ENCODE peak calls at places on chromosome 12, in ten cellular contexts. One of them, this sample, is unnamed.

GRCh38 chr12:94509317-94509716 is 49.6 kb upstream of the CEP83 start:
- DNase-seq in mammary epithelial cell: no peak
- DNase-seq in lung: no peak
- DNase-seq in AG04450: no peak
- DNase-seq in Panc1: no peak
- DNase-seq in brain microvascular endothelial cell: no peak
- DNase-seq in mucosa of descending colon: no peak
- DNase-seq in foreskin keratinocyte: no peak
- DNase-seq in endodermal cell: no peak
- DNase-seq in RWPE1: no peak
- DNase-seq in this sample: no peak

GRCh38 chr12:913919-914718 is 35.4 kb downstream of the RAD52 start:
- DNase-seq in mammary epithelial cell: peak; percentile 76
- DNase-seq in lung: no peak
- DNase-seq in AG04450: peak; percentile 32
- DNase-seq in Panc1: no peak
- DNase-seq in brain microvascular endothelial cell: peak; percentile 62
- DNase-seq in mucosa of descending colon: no peak
- DNase-seq in foreskin keratinocyte: peak; percentile 97
- DNase-seq in endodermal cell: no peak
- DNase-seq in RWPE1: peak; percentile 85
- DNase-seq in this sample: no peak

GRCh38 chr12:44763021-44763420 is 113.1 kb downstream of the NELL2 start:
- DNase-seq in mammary epithelial cell: no peak
- DNase-seq in lung: no peak
- DNase-seq in AG04450: no peak
- DNase-seq in Panc1: no peak
- DNase-seq in brain microvascular endothelial cell: no peak
- DNase-seq in mucosa of descending colon: no peak
- DNase-seq in foreskin keratinocyte: no peak
- DNase-seq in endodermal cell: no peak
- DNase-seq in RWPE1: no peak
- DNase-seq in this sample: no peak

GRCh38 chr12:57049890-57050289 is at the start of gene MYO1A:
- DNase-seq in mammary epithelial cell: no peak
- DNase-seq in lung: no peak
- DNase-seq in AG04450: no peak
- DNase-seq in Panc1: no peak
- DNase-seq in brain microvascular endothelial cell: no peak
- DNase-seq in mucosa of descending colon: peak; percentile 79
- DNase-seq in foreskin keratinocyte: no peak
- DNase-seq in endodermal cell: peak; percentile 77
- DNase-seq in RWPE1: peak; percentile 13
- DNase-seq in this sample: peak; percentile 19

GRCh38 chr12:67853204-67853603 is 136.0 kb upstream of the IFNG-AS1 start:
- DNase-seq in mammary epithelial cell: no peak
- DNase-seq in lung: no peak
- DNase-seq in AG04450: no peak
- DNase-seq in Panc1: no peak
- DNase-seq in brain microvascular endothelial cell: no peak
- DNase-seq in mucosa of descending colon: no peak
- DNase-seq in foreskin keratinocyte: no peak
- DNase-seq in endodermal cell: no peak
- DNase-seq in RWPE1: no peak
- DNase-seq in this sample: no peak

GRCh38 chr12:48157889-48158370 is 615 bp upstream of the ASB8 start:
- DNase-seq in mammary epithelial cell: no peak
- DNase-seq in lung: no peak
- DNase-seq in AG04450: no peak
- DNase-seq in Panc1: no peak
- DNase-seq in brain microvascular endothelial cell: no peak
- DNase-seq in mucosa of descending colon: no peak
- DNase-seq in foreskin keratinocyte: no peak
- DNase-seq in endodermal cell: peak; percentile 35
- DNase-seq in RWPE1: no peak
- DNase-seq in this sample: no peak

GRCh38 chr12:25301798-25302197 is 51.1 kb upstream of the KRAS start:
- DNase-seq in mammary epithelial cell: no peak
- DNase-seq in lung: no peak
- DNase-seq in AG04450: no peak
- DNase-seq in Panc1: no peak
- DNase-seq in brain microvascular endothelial cell: no peak
- DNase-seq in mucosa of descending colon: no peak
- DNase-seq in foreskin keratinocyte: no peak
- DNase-seq in endodermal cell: no peak
- DNase-seq in RWPE1: no peak
- DNase-seq in this sample: no peak

GRCh38 chr12:1517007-1517406 is 77.4 kb downstream of the FBXL14 start:
- DNase-seq in mammary epithelial cell: peak; percentile 93
- DNase-seq in lung: no peak
- DNase-seq in AG04450: no peak
- DNase-seq in Panc1: no peak
- DNase-seq in brain microvascular endothelial cell: peak; percentile 87
- DNase-seq in mucosa of descending colon: no peak
- DNase-seq in foreskin keratinocyte: peak; percentile 96
- DNase-seq in endodermal cell: peak; percentile 94
- DNase-seq in RWPE1: no peak
- DNase-seq in this sample: no peak

GRCh38 chr12:8453796-8454195 is 2.0 kb upstream of the CLEC6A start:
- DNase-seq in mammary epithelial cell: no peak
- DNase-seq in lung: no peak
- DNase-seq in AG04450: no peak
- DNase-seq in Panc1: no peak
- DNase-seq in brain microvascular endothelial cell: no peak
- DNase-seq in mucosa of descending colon: no peak
- DNase-seq in foreskin keratinocyte: no peak
- DNase-seq in endodermal cell: no peak
- DNase-seq in RWPE1: no peak
- DNase-seq in this sample: no peak

GRCh38 chr12:104985206-104985605 is 910 bp upstream of the NOPCHAP1 start:
- DNase-seq in mammary epithelial cell: no peak
- DNase-seq in lung: no peak
- DNase-seq in AG04450: no peak
- DNase-seq in Panc1: no peak
- DNase-seq in brain microvascular endothelial cell: no peak
- DNase-seq in mucosa of descending colon: no peak
- DNase-seq in foreskin keratinocyte: no peak
- DNase-seq in endodermal cell: no peak
- DNase-seq in RWPE1: no peak
- DNase-seq in this sample: peak; percentile 9

GRCh38 chr12:66187016-66187415 is 2.0 kb upstream of the IRAK3 start:
- DNase-seq in mammary epithelial cell: no peak
- DNase-seq in lung: no peak
- DNase-seq in AG04450: no peak
- DNase-seq in Panc1: no peak
- DNase-seq in brain microvascular endothelial cell: no peak
- DNase-seq in mucosa of descending colon: no peak
- DNase-seq in foreskin keratinocyte: no peak
- DNase-seq in endodermal cell: peak; percentile 24
- DNase-seq in RWPE1: no peak
- DNase-seq in this sample: no peak

GRCh38 chr12:3041558-3042164 is 35.5 kb upstream of the TSPAN9 start:
- DNase-seq in mammary epithelial cell: peak; percentile 69
- DNase-seq in lung: peak; percentile 55
- DNase-seq in AG04450: peak; percentile 38
- DNase-seq in Panc1: peak; percentile 32
- DNase-seq in brain microvascular endothelial cell: peak; percentile 72
- DNase-seq in mucosa of descending colon: peak; percentile 72
- DNase-seq in foreskin keratinocyte: peak; percentile 70
- DNase-seq in endodermal cell: peak; percentile 95
- DNase-seq in RWPE1: peak; percentile 81
- DNase-seq in this sample: peak; percentile 72

DNA sequence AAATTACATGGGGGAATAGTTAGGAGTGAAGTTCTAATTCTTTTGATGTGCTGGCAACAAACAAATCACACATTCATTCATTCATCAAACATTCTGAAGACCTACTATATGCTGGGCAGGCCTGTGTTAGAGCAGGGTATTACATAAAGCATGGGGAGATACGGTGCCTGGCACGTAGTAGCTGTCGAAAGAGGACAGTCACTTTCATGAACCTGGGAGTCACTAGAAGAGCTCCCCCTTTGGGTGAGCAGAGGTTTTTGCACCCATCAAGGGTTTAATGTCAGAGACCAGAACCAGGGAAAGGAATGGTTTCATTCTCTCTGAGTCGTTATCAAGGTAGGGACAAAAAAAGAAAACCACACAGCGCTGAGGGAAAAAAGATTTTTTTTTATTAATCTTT is 10.0 kb downstream of the LHX5 start:
- DNase-seq in mammary epithelial cell: no peak
- DNase-seq in lung: no peak
- DNase-seq in AG04450: no peak
- DNase-seq in Panc1: no peak
- DNase-seq in brain microvascular endothelial cell: no peak
- DNase-seq in mucosa of descending colon: no peak
- DNase-seq in foreskin keratinocyte: no peak
- DNase-seq in endodermal cell: peak; percentile 76
- DNase-seq in RWPE1: peak; percentile 30
- DNase-seq in this sample: no peak
- TF ChIP-seq CTCF in mammary epithelial cell: peak; percentile 55
- TF ChIP-seq CTCF in lung: no peak
- TF ChIP-seq CTCF in AG04450: peak; percentile 63
- TF ChIP-seq CTCF in Panc1: peak; percentile 70
- TF ChIP-seq CTCF in brain microvascular endothelial cell: peak; percentile 71
- TF ChIP-seq CTCF in mucosa of descending colon: no peak
- TF ChIP-seq CTCF in foreskin keratinocyte: peak; percentile 61
- TF ChIP-seq CTCF in endodermal cell: peak; percentile 79
- TF ChIP-seq CTCF in RWPE1: no peak
- TF ChIP-seq CTCF in this sample: peak; percentile 49

GRCh38 chr12:6034596-6034995 is 89.5 kb upstream of the ANO2 start:
- DNase-seq in mammary epithelial cell: no peak
- DNase-seq in lung: no peak
- DNase-seq in AG04450: no peak
- DNase-seq in Panc1: no peak
- DNase-seq in brain microvascular endothelial cell: no peak
- DNase-seq in mucosa of descending colon: no peak
- DNase-seq in foreskin keratinocyte: no peak
- DNase-seq in endodermal cell: no peak
- DNase-seq in RWPE1: no peak
- DNase-seq in this sample: no peak
- TF ChIP-seq CTCF in mammary epithelial cell: no peak
- TF ChIP-seq CTCF in lung: no peak
- TF ChIP-seq CTCF in AG04450: no peak
- TF ChIP-seq CTCF in Panc1: no peak
- TF ChIP-seq CTCF in brain microvascular endothelial cell: no peak
- TF ChIP-seq CTCF in mucosa of descending colon: no peak
- TF ChIP-seq CTCF in foreskin keratinocyte: no peak
- TF ChIP-seq CTCF in endodermal cell: no peak
- TF ChIP-seq CTCF in RWPE1: no peak
- TF ChIP-seq CTCF in this sample: no peak

GRCh38 chr12:16658699-16659098 is 52.7 kb upstream of the LMO3 start:
- DNase-seq in mammary epithelial cell: no peak
- DNase-seq in lung: no peak
- DNase-seq in AG04450: no peak
- DNase-seq in Panc1: no peak
- DNase-seq in brain microvascular endothelial cell: no peak
- DNase-seq in mucosa of descending colon: no peak
- DNase-seq in foreskin keratinocyte: no peak
- DNase-seq in endodermal cell: no peak
- DNase-seq in RWPE1: no peak
- DNase-seq in this sample: no peak
- TF ChIP-seq CTCF in mammary epithelial cell: no peak
- TF ChIP-seq CTCF in lung: no peak
- TF ChIP-seq CTCF in AG04450: no peak
- TF ChIP-seq CTCF in Panc1: no peak
- TF ChIP-seq CTCF in brain microvascular endothelial cell: no peak
- TF ChIP-seq CTCF in mucosa of descending colon: no peak
- TF ChIP-seq CTCF in foreskin keratinocyte: no peak
- TF ChIP-seq CTCF in endodermal cell: no peak
- TF ChIP-seq CTCF in RWPE1: no peak
- TF ChIP-seq CTCF in this sample: no peak

DNA sequence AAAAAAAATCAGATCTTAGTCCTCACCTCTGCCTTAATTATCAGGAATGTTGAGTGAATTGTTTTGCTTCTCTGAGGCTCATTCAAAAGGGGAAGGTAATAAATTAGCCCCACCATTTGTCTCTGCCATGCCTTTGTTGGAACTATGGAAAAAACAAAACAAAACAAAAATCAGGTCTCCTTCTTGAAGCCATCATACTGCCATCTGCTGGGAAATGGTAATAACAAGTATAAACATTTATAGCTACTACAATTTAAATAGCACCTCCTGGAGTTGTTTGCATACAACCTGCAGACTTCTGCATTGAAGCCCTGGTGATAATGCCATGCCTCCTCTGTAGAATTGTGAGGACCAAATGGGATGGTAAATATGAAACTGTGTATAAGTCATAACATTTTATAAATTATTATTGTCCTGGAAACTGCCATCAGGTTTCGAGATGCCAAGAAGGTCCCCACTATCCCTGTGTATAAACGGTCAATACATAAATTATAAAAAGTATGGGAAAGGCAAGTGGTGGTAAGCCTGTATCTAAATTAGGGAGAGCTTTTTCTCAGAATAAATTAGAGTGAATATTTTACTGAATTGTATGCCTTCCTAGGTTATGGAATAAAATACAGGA is 87.2 kb upstream of the FGD4 start:
- DNase-seq in mammary epithelial cell: peak; percentile 45
- DNase-seq in lung: no peak
- DNase-seq in AG04450: peak; percentile 46
- DNase-seq in Panc1: peak; percentile 45
- DNase-seq in brain microvascular endothelial cell: peak; percentile 14
- DNase-seq in mucosa of descending colon: peak; percentile 7
- DNase-seq in foreskin keratinocyte: peak; percentile 43
- DNase-seq in endodermal cell: no peak
- DNase-seq in RWPE1: peak; percentile 41
- DNase-seq in this sample: peak; percentile 16
- TF ChIP-seq CTCF in mammary epithelial cell: peak; percentile 55
- TF ChIP-seq CTCF in lung: no peak
- TF ChIP-seq CTCF in AG04450: peak; percentile 64
- TF ChIP-seq CTCF in Panc1: peak; percentile 80
- TF ChIP-seq CTCF in brain microvascular endothelial cell: peak; percentile 53
- TF ChIP-seq CTCF in mucosa of descending colon: no peak
- TF ChIP-seq CTCF in foreskin keratinocyte: peak; percentile 85
- TF ChIP-seq CTCF in endodermal cell: peak; percentile 89
- TF ChIP-seq CTCF in RWPE1: peak; percentile 65
- TF ChIP-seq CTCF in this sample: peak; percentile 52

This sample was measured in Calu3.